ENCODE peak calls at places on chromosomes 6 and 20, in eight cellular contexts. One of them, this sample, is unnamed.

GRCh38 chr6:128250370-128251070 is 269.9 kb downstream of the PTPRK start:
- DNase-seq in transverse colon: no peak
- DNase-seq in sigmoid colon: no peak
- DNase-seq in K562: no peak
- DNase-seq in HepG2: no peak
- DNase-seq in stomach: no peak
- DNase-seq in GM12878: no peak
- DNase-seq in H1: no peak
- DNase-seq in this sample: no peak

GRCh38 chr6:5141046-5141445 is 55.9 kb downstream of the PPP1R3G start:
- DNase-seq in transverse colon: no peak
- DNase-seq in sigmoid colon: no peak
- DNase-seq in K562: no peak
- DNase-seq in HepG2: no peak
- DNase-seq in stomach: no peak
- DNase-seq in GM12878: no peak
- DNase-seq in H1: no peak
- DNase-seq in this sample: no peak

GRCh38 chr20:25302596-25302995 is 54.7 kb downstream of the PYGB start:
- DNase-seq in transverse colon: no peak
- DNase-seq in sigmoid colon: no peak
- DNase-seq in K562: no peak
- DNase-seq in HepG2: no peak
- DNase-seq in stomach: no peak
- DNase-seq in GM12878: no peak
- DNase-seq in H1: no peak
- DNase-seq in this sample: no peak

GRCh38 chr6:111210074-111210729 is 122.9 kb downstream of the SLC16A10 start:
- DNase-seq in transverse colon: no peak
- DNase-seq in sigmoid colon: no peak
- DNase-seq in K562: peak; percentile 44
- DNase-seq in HepG2: peak; percentile 60
- DNase-seq in stomach: no peak
- DNase-seq in GM12878: peak; percentile 30
- DNase-seq in H1: no peak
- DNase-seq in this sample: no peak

GRCh38 chr6:118813795-118814194 is 80.2 kb upstream of the ASF1A start:
- DNase-seq in transverse colon: no peak
- DNase-seq in sigmoid colon: no peak
- DNase-seq in K562: no peak
- DNase-seq in HepG2: no peak
- DNase-seq in stomach: no peak
- DNase-seq in GM12878: no peak
- DNase-seq in H1: no peak
- DNase-seq in this sample: no peak

GRCh38 chr20:58614984-58615760 is 35.9 kb upstream of the STX16 start:
- DNase-seq in transverse colon: no peak
- DNase-seq in sigmoid colon: no peak
- DNase-seq in K562: no peak
- DNase-seq in HepG2: no peak
- DNase-seq in stomach: no peak
- DNase-seq in GM12878: no peak
- DNase-seq in H1: no peak
- DNase-seq in this sample: no peak

GRCh38 chr20:52984451-52984810 is 12.3 kb downstream of the TSHZ2 start:
- DNase-seq in transverse colon: no peak
- DNase-seq in sigmoid colon: no peak
- DNase-seq in K562: no peak
- DNase-seq in HepG2: no peak
- DNase-seq in stomach: no peak
- DNase-seq in GM12878: no peak
- DNase-seq in H1: no peak
- DNase-seq in this sample: no peak

GRCh38 chr6:45757443-45758121 is 258.1 kb downstream of the CLIC5 start:
- DNase-seq in transverse colon: no peak
- DNase-seq in sigmoid colon: no peak
- DNase-seq in K562: no peak
- DNase-seq in HepG2: no peak
- DNase-seq in stomach: no peak
- DNase-seq in GM12878: no peak
- DNase-seq in H1: no peak
- DNase-seq in this sample: no peak

GRCh38 chr6:149831380-149831820 is 32.8 kb downstream of the LRP11 start:
- DNase-seq in transverse colon: no peak
- DNase-seq in sigmoid colon: no peak
- DNase-seq in K562: no peak
- DNase-seq in HepG2: peak; percentile 95
- DNase-seq in stomach: no peak
- DNase-seq in GM12878: no peak
- DNase-seq in H1: no peak
- DNase-seq in this sample: no peak

GRCh38 chr6:109927052-109927451 is 51.1 kb upstream of the GPR6 start:
- DNase-seq in transverse colon: no peak
- DNase-seq in sigmoid colon: no peak
- DNase-seq in K562: no peak
- DNase-seq in HepG2: no peak
- DNase-seq in stomach: no peak
- DNase-seq in GM12878: no peak
- DNase-seq in H1: no peak
- DNase-seq in this sample: no peak

GRCh38 chr20:51563141-51563596 is 20.6 kb upstream of the NFATC2 start:
- DNase-seq in transverse colon: peak; percentile 26
- DNase-seq in sigmoid colon: no peak
- DNase-seq in K562: no peak
- DNase-seq in HepG2: no peak
- DNase-seq in stomach: no peak
- DNase-seq in GM12878: no peak
- DNase-seq in H1: no peak
- DNase-seq in this sample: no peak

GRCh38 chr20:44642203-44643153 is 9.0 kb downstream of the ADA start:
- DNase-seq in transverse colon: peak; percentile 71
- DNase-seq in sigmoid colon: peak; percentile 90
- DNase-seq in K562: peak; percentile 39
- DNase-seq in HepG2: peak; percentile 69
- DNase-seq in stomach: peak; percentile 74
- DNase-seq in GM12878: peak; percentile 77
- DNase-seq in H1: no peak
- DNase-seq in this sample: no peak

DNA sequence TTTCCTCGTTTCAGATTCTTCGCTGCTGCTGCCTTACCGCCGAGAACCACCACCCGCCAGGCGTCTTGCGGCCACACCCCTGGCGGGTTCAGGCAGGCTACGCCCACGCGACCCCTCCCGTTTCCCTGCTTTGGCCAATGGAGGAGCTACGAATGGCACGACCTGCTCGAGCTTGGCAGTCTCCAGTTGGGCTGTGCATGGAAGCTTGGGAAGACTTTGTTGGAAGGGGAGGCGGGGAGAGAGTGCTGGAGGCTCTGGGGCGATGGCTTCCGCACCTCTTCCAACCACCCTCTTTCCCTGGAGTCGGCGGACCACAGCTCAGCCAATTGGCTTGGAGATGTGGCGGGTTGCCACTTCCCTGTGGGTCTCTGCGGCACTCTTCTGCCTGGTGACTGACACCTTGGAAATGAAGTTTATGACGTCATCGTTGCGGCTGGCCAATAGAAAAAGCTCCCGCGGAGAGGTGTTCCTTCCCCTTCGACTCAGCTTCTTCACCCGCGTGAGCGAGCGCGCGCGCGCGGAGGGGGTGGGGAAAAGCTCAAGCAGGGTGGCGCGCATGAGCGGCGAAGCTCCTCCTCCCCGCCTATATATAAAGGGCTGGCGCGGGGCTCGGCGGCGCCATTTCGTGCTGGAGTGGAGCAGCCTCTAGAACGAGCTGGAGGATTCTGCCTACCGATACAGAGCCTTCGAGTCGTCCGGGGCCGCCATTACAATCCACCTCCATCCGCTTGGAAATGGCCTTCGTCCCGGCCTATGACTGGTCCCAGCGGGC is 3.4 kb downstream of the BRD2 start:
- DNase-seq in transverse colon: peak; percentile 100
- DNase-seq in sigmoid colon: peak; percentile 100
- DNase-seq in K562: peak; percentile 98
- DNase-seq in HepG2: peak; percentile 98
- DNase-seq in stomach: peak; percentile 99
- DNase-seq in GM12878: peak; percentile 100
- DNase-seq in H1: peak; percentile 98
- DNase-seq in this sample: peak; percentile 99
- TF ChIP-seq CTCF in transverse colon: no peak
- TF ChIP-seq CTCF in sigmoid colon: no peak
- TF ChIP-seq CTCF in K562: no peak
- TF ChIP-seq CTCF in HepG2: peak; percentile 17
- TF ChIP-seq CTCF in stomach: no peak
- TF ChIP-seq CTCF in GM12878: no peak
- TF ChIP-seq CTCF in H1: no peak
- TF ChIP-seq CTCF in this sample: no peak

DNA sequence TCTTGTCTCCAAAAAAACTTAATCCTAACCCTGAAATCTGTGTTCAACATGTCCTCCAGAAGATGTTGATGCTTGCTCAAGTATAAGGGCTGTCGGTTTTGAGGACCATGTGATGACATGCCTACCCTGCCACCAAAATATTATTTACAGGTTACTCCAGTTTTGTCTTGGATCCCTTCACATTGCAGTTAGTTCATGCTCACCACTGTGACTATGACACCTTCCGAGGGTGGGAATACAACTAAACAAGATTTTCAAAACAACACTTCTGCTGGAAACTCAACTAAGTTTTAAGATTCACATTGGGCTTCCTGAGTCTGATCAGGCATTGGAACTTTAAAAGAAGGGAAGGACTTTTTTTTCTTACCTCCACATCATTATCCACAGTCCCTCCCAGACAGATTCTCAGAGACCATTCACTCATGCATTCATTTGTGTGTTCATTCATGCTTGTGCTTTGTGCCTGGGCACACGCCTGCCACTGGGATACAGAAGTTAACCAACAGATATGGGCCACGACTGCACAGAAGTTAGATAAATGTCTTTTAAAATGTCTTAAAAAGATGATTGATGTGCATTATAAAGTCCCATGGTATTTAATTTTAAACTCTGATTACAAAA is 118.7 kb upstream of the GJE1 start:
- DNase-seq in transverse colon: no peak
- DNase-seq in sigmoid colon: no peak
- DNase-seq in K562: no peak
- DNase-seq in HepG2: no peak
- DNase-seq in stomach: no peak
- DNase-seq in GM12878: no peak
- DNase-seq in H1: no peak
- DNase-seq in this sample: no peak
- TF ChIP-seq EP300 in transverse colon: no peak
- TF ChIP-seq EP300 in sigmoid colon: no peak
- TF ChIP-seq EP300 in K562: no peak
- TF ChIP-seq EP300 in HepG2: no peak
- TF ChIP-seq EP300 in stomach: no peak
- TF ChIP-seq EP300 in GM12878: no peak
- TF ChIP-seq EP300 in H1: no peak
- TF ChIP-seq EP300 in this sample: no peak

DNA sequence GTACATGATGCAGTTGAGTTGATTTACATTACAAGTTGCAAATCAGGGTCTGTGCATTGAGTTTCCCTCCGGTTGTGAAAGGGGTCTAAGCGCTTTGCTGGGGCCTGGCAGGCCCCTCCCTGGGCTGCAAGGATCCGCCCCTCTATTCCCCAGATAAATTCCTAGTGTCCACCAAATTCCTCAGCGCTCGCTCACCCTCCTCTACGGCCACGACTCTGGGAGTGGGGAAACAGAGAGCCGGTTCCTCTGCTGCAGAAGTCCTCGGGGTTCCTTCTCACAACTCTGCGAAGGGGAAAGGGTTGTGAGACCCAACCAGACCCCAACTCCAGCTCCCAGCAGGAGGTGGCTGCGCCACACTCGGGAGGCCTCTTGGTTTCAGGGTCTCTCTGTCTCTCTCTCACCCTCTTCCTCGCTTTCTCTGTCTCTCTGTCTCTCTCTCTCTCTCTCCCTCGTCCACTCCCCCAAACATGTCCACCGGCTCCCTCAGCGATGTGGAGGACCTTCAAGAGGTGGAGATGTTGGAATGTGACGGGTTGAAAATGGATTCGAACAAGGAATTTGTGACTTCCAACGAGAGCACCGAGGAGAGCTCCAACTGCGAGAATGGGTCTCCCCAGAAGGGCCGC is at the start of gene TCF21:
- DNase-seq in transverse colon: peak; percentile 39
- DNase-seq in sigmoid colon: peak; percentile 88
- DNase-seq in K562: no peak
- DNase-seq in HepG2: no peak
- DNase-seq in stomach: peak; percentile 28
- DNase-seq in GM12878: no peak
- DNase-seq in H1: no peak
- DNase-seq in this sample: no peak
- TF ChIP-seq POLR2AphosphoS5 in transverse colon: peak; percentile 69
- TF ChIP-seq POLR2AphosphoS5 in sigmoid colon: peak; percentile 88
- TF ChIP-seq POLR2AphosphoS5 in K562: no peak
- TF ChIP-seq POLR2AphosphoS5 in HepG2: no peak
- TF ChIP-seq POLR2AphosphoS5 in stomach: peak; percentile 85
- TF ChIP-seq POLR2AphosphoS5 in GM12878: no peak
- TF ChIP-seq POLR2AphosphoS5 in H1: no peak
- TF ChIP-seq POLR2AphosphoS5 in this sample: no peak

DNA sequence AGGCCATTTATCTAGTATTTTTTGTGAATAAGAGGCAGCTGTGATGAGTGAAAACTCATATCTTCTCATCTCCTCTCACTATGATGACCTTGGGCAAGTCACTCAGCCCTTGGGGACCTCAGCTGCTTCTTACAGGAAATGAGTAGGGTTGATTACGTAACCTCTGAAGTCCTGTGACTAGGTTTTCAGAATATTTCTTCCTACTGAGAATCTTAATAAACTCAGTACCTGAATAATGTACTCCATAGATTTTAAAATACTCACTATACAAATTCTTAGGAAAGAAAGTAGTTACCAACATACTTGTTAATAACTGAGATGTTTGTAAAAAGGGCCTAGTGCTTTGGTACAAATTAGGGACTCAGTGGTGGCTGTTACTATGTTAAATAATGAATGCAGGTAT is 60.8 kb downstream of the RPRD1B start:
- DNase-seq in transverse colon: peak; percentile 33
- DNase-seq in sigmoid colon: peak; percentile 83
- DNase-seq in K562: peak; percentile 59
- DNase-seq in HepG2: peak; percentile 52
- DNase-seq in stomach: peak; percentile 36
- DNase-seq in GM12878: peak; percentile 73
- DNase-seq in H1: no peak
- DNase-seq in this sample: no peak
- TF ChIP-seq CTCF in transverse colon: no peak
- TF ChIP-seq CTCF in sigmoid colon: no peak
- TF ChIP-seq CTCF in K562: no peak
- TF ChIP-seq CTCF in HepG2: no peak
- TF ChIP-seq CTCF in stomach: no peak
- TF ChIP-seq CTCF in GM12878: no peak
- TF ChIP-seq CTCF in H1: no peak
- TF ChIP-seq CTCF in this sample: no peak